ENCODE peak calls at places on chromosomes 6 and 20, in five cellular contexts. J is aorta, W is spleen, R is ascending aorta, V is IMR-90. N is an unnamed sample. For H3K4me1, the result is how much of the 10 kb centered on the place peaks cover.

GRCh38 chr20:41862023-41862422 is 243.8 kb upstream of the CHD6 start:
- DNase-seq in J (no peak), W (no peak), R (no peak), V (no peak), N (peak)

GRCh38 chr6:2026133-2026532 is 219.3 kb downstream of the GMDS start:
- DNase-seq in J (no peak), W (no peak), R (no peak), V (no peak), N (no peak)

GRCh38 chr6:102853249-102853955 is 1459.9 kb downstream of the GRIK2 start:
- DNase-seq in J (no peak), W (no peak), R (no peak), V (no peak), N (no peak)

GRCh38 chr6:37516076-37516919 is 16.6 kb upstream of the CCDC167 start:
- DNase-seq in J (peak), W (peak), R (no peak), V (no peak), N (peak)

GRCh38 chr6:168128631-168129291 is 49.7 kb upstream of the FRMD1 start:
- DNase-seq in J (no peak), W (no peak), R (no peak), V (no peak), N (peak)

GRCh38 chr6:89640804-89641203 is 2.3 kb upstream of the LYRM2 start:
- DNase-seq in J (no peak), W (no peak), R (no peak), V (peak), N (no peak)

GRCh38 chr6:1479095-1479494 is 89.7 kb downstream of the FOXF2 start:
- DNase-seq in J (no peak), W (no peak), R (no peak), V (peak), N (no peak)

GRCh38 chr20:20734475-20734948 is 22.1 kb upstream of the RALGAPA2 start:
- DNase-seq in J (no peak), W (no peak), R (no peak), V (no peak), N (no peak)

GRCh38 chr20:16392346-16392745 is 180.9 kb downstream of the KIF16B start:
- DNase-seq in J (no peak), W (no peak), R (no peak), V (no peak), N (no peak)

GRCh38 chr6:87074051-87074711 is 20.7 kb downstream of the CGA start:
- DNase-seq in J (no peak), W (no peak), R (no peak), V (no peak), N (no peak)

GRCh38 chr6:165092881-165093595 is 216.4 kb downstream of the C6orf118 start:
- DNase-seq in J (no peak), W (no peak), R (no peak), V (no peak), N (no peak)

GRCh38 chr6:133894369-133894768 is 5.5 kb downstream of the TCF21 start:
- DNase-seq in J (no peak), W (no peak), R (no peak), V (no peak), N (no peak)

GRCh38 chr6:26017567-26017966 is 55.0 kb downstream of the TRIM38 start:
- DNase-seq in J (peak), W (peak), R (peak), V (peak), N (peak)

GRCh38 chr20:63945921-63946920 is 10.0 kb downstream of the UCKL1 start:
- DNase-seq in J (no peak), W (peak), R (no peak), V (no peak), N (no peak)

GRCh38 chr20:63947638-63948456 is 8.4 kb downstream of the UCKL1 start:
- DNase-seq in J (peak), W (peak), R (no peak), V (no peak), N (no peak)

GRCh38 chr20:63945031-63945658 is 11.1 kb downstream of the UCKL1 start:
- DNase-seq in J (peak), W (peak), R (no peak), V (no peak), N (no peak)

GRCh38 chr20:63944078-63944941 is 11.9 kb downstream of the UCKL1 start:
- DNase-seq in J (peak), W (peak), R (no peak), V (no peak), N (no peak)

GRCh38 chr20:63946986-63947637 is 9.1 kb downstream of the UCKL1 start:
- DNase-seq in J (no peak), W (peak), R (no peak), V (no peak), N (no peak)
- H3K4me1 ChIP-seq in J (under half), W (half or more), R (under half), V (under half), N (under half)

GRCh38 chr6:47161176-47161687 is 119.1 kb upstream of the ADGRF1 start:
- DNase-seq in J (no peak), W (no peak), R (no peak), V (peak), N (no peak)
- H3K4me1 ChIP-seq in J (under half), W (under half), R (under half), V (under half), N (under half)

GRCh38 chr6:42378125-42378524 is 73.6 kb downstream of the TRERF1 start:
- DNase-seq in J (no peak), W (no peak), R (no peak), V (no peak), N (no peak)
- H3K4me1 ChIP-seq in J (under half), W (half or more), R (under half), V (under half), N (under half)

DNA sequence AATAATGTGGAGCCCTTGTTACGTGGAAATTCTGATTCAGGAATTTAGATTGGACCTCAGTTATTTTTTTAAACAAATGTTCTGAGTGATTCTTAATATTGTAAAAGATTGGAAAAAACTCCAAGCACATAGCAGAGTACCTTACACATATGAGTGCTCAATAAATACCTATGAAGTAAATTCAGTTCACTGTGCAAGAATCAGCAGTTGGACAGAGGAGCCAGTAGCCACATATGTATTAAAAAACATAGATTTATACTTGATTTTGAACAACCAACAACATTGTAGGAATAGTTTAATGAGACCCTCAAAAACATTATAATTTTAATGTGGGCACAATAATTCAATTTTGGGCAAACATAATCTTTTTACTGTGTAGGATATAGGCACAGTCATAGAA is 109.3 kb upstream of the B3GAT2 start:
- DNase-seq in J (no peak), W (no peak), R (no peak), V (no peak), N (no peak)
- H3K4me1 ChIP-seq in J (under half), W (under half), R (under half), V (under half), N (under half)

GRCh38 chr6:66926060-66926459 is 1219.0 kb upstream of the EYS start:
- DNase-seq in J (no peak), W (no peak), R (no peak), V (no peak), N (no peak)
- H3K4me1 ChIP-seq in J (under half), W (under half), R (under half), V (under half), N (under half)

N was measured in endodermal cell.